ENCODE peak calls at places on chromosomes 6 and 20, in six cellular contexts. C is neuronal stem cell, J is IMR-90, D is H1, V is trophoblast cell, L is H9. M is an unnamed sample.

GRCh38 chr6:43758617-43759050 is 11.4 kb upstream of the VEGFA start:
- DNase-seq in C (peak; percentile 36), J (no peak), D (peak; percentile 91), V (peak; percentile 9), L (peak; percentile 89), M (no peak)

GRCh38 chr6:139265512-139266190 is 26.1 kb downstream of the TXLNB start:
- DNase-seq in C (no peak), J (no peak), D (no peak), V (no peak), L (no peak), M (no peak)

GRCh38 chr20:22379472-22379871 is 204.9 kb downstream of the FOXA2 start:
- DNase-seq in C (no peak), J (no peak), D (no peak), V (no peak), L (no peak), M (no peak)

GRCh38 chr6:133886104-133886503 is 2.8 kb upstream of the TCF21 start:
- DNase-seq in C (no peak), J (no peak), D (no peak), V (no peak), L (no peak), M (no peak)

GRCh38 chr6:42616716-42617115 is 52.9 kb downstream of the UBR2 start:
- DNase-seq in C (no peak), J (peak; percentile 65), D (no peak), V (no peak), L (no peak), M (no peak)

GRCh38 chr6:157181649-157182048 is 141.7 kb downstream of the TMEM242 start:
- DNase-seq in C (no peak), J (no peak), D (no peak), V (peak; percentile 67), L (no peak), M (no peak)

GRCh38 chr6:34237316-34237721 is 646 bp downstream of the HMGA1 start:
- DNase-seq in C (no peak), J (no peak), D (no peak), V (peak; percentile 27), L (no peak), M (no peak)

GRCh38 chr20:35910254-35910653 is 44.0 kb downstream of the SCAND1 start:
- DNase-seq in C (no peak), J (no peak), D (no peak), V (no peak), L (no peak), M (no peak)

GRCh38 chr20:37262516-37262915 is 902 bp upstream of the GHRH start:
- DNase-seq in C (no peak), J (no peak), D (no peak), V (peak; percentile 95), L (no peak), M (no peak)

GRCh38 chr6:33128318-33128717 is 52.5 kb downstream of the HLA-DPB1 start:
- DNase-seq in C (no peak), J (no peak), D (no peak), V (no peak), L (no peak), M (no peak)

GRCh38 chr20:44702776-44703175 is 12.4 kb upstream of the CCN5 start:
- DNase-seq in C (no peak), J (peak; percentile 91), D (no peak), V (no peak), L (no peak), M (peak; percentile 95)

DNA sequence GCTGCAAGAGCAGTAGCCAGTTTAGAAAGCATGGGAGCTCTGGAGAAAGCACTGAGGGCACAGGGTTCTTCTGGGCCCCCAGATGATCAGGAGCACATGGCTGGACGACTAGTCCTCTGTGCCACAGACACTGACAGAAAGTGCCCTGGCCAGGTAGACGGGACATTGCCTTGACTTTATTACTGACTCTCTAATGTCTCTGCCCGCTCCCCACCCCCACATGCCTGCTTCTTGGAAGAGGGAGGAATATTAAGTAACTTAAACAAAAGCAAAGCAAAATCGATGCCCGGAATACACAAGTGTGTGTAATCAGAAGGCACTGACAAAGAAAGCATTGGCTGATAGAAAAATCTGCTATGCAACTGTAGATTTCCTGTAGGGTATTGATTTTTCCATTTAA is 99.3 kb downstream of the SOBP start:
- DNase-seq in C (no peak), J (no peak), D (no peak), V (no peak), L (no peak), M (no peak)
- H4K91ac ChIP-seq in C (no peak overlapping the region), J (no peak overlapping the region), D (no peak overlapping the region), V (no peak overlapping the region), L (no peak overlapping the region), M (no peak overlapping the region)

GRCh38 chr6:148746363-148747144 is at the start of gene UST:
- DNase-seq in C (peak; percentile 90), J (peak; percentile 95), D (peak; percentile 82), V (peak; percentile 68), L (peak; percentile 95), M (peak; percentile 96)
- H2BK120ac ChIP-seq in C (peak within 1 kb of the TSS; percentile 51), J (peak within 1 kb of the TSS; percentile 81), D (peak within 1 kb of the TSS; percentile 67), V (no peak within 1 kb of the TSS), L (no peak within 1 kb of the TSS), M (peak within 1 kb of the TSS; percentile 82)

DNA sequence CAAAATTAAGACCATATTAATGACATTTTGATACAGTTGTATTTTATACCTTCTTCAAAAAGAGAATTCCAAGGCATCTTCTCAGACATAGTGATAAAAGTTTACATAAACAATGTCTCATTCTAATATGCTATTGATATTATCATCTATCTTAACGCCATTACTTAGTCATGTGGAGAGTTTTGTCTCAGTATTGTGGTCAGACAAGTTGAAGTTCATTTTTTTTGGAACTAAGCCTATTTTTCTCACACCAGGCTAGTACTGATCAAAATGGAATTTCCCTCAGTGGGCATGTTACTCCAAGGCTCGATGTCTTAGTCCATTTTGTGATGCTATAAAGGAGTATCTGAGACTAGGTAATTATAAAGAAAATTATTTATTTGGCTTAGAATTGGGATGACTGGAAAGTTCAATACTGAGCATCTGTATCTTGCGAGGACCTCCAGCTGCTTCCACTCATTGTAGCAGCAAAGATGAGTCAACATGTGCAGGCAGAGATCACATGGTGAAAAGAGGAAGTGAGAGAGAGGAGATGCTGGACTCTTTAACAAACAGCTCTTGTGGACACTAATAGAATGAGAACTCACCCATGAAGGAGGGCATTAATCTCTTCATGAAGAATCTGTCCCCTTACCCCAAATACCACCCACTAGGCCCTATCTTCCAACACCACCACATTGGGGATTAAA is 825.5 kb upstream of the MANEA start:
- DNase-seq in C (no peak), J (no peak), D (no peak), V (no peak), L (no peak), M (peak; percentile 18)
- H4K8ac ChIP-seq in C (no peak overlapping the region), J (no peak overlapping the region), D (no peak overlapping the region), V (no peak overlapping the region), L (no peak overlapping the region), M (no peak overlapping the region)

DNA sequence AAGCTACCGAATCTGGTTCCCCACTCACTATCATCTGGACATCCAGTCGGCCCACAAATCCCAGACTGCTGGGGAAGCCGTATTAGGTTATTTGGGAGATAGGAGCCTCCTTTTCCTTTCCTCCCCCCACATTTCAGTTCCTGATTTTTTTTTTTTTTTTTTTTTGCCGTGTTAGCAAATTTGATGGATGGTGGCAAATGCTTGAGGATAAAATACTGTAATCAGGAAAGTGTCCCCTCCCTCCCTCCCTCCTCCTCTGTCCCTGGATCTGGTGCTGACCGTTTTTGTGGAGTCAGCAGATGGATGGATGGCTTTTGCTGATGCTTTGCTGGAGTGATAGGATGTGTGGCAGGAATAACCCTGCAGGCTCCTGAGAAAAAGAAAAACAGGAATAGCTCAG is 277.0 kb upstream of the CHD6 start:
- DNase-seq in C (no peak), J (no peak), D (no peak), V (no peak), L (no peak), M (no peak)
- H4K91ac ChIP-seq in C (no peak overlapping the region), J (no peak overlapping the region), D (no peak overlapping the region), V (no peak overlapping the region), L (no peak overlapping the region), M (no peak overlapping the region)

GRCh38 chr6:125790403-125791150 is at the start of gene NCOA7:
- DNase-seq in C (peak; percentile 73), J (peak; percentile 67), D (peak; percentile 84), V (peak; percentile 66), L (peak; percentile 80), M (peak; percentile 74)

GRCh38 chr6:125792680-125793079 is 1.9 kb downstream of the NCOA7 start:
- DNase-seq in C (no peak), J (peak; percentile 55), D (no peak), V (no peak), L (no peak), M (no peak)

GRCh38 chr6:125792172-125792571 is 1.4 kb downstream of the NCOA7 start:
- DNase-seq in C (no peak), J (no peak), D (no peak), V (no peak), L (no peak), M (no peak)

GRCh38 chr6:125791820-125792165 is 1.0 kb downstream of the NCOA7 start:
- DNase-seq in C (no peak), J (no peak), D (no peak), V (no peak), L (no peak), M (no peak)

DNA sequence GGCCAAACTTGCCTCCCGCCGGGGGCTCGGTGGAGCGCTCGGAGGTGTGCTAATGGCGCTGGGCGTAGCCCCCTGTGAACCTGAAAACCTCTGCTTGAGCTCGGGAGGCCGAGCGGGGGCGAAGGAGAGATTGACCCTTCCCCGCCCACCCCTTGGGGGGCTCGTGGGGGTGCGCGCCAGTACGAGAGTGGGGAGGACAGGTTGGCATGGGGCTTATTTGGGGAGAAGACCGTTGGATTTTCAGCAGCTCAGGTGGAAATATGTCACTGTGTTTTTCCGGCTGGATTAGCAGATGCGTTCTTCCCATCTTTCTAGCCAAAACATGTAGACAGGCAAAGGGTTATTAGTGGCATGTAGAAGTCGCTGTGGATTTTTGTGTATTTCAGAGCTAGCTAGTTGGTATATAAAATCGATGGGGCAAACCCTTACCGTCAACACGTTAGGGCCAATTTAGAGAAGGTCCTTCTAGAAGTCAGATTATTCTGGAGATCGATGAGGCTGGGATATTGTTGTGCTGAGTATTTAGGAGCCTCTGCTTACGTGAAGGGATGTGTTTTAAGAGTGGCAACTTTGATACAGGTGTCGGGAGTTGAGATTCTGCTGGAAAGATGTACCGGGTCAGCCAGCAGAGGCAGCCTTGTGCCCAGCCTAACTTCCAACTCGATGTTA is 525 bp downstream of the NCOA7 start:
- DNase-seq in C (no peak), J (peak; percentile 52), D (no peak), V (peak; percentile 62), L (peak; percentile 43), M (peak; percentile 56)
- H2BK120ac ChIP-seq in C (peak overlapping the region; percentile 81), J (no peak overlapping the region), D (no peak overlapping the region), V (no peak overlapping the region), L (no peak overlapping the region), M (peak overlapping the region; percentile 91)

GRCh38 chr6:38056361-38056760 is 236.8 kb downstream of the ZFAND3 start:
- DNase-seq in C (no peak), J (no peak), D (no peak), V (no peak), L (no peak), M (no peak)
- H4K8ac ChIP-seq in C (no peak overlapping the region), J (no peak overlapping the region), D (no peak overlapping the region), V (no peak overlapping the region), L (no peak overlapping the region), M (no peak overlapping the region)

M was measured in mesenchymal stem cell.